ENCODE peak calls at places on chromosomes 2 and 18, in six cellular contexts. A is GM12891, S is GM19239, I is GM03348, L is T follicular helper cell, R is dorsolateral prefrontal cortex. G is an unnamed sample.

GRCh38 chr2:2256011-2256410 is 75.1 kb downstream of the MYT1L start:
- DNase-seq in R (no peak), A (no peak), S (no peak), L (no peak), I (no peak), G (no peak)

GRCh38 chr2:159200498-159200897 is 86.0 kb downstream of the WDSUB1 start:
- DNase-seq in I (no peak), S (no peak), R (no peak), L (no peak), A (no peak), G (no peak)

GRCh38 chr18:3703732-3704176 is 253.8 kb downstream of the TGIF1 start:
- DNase-seq in L (no peak), R (peak), A (no peak), S (peak), I (peak), G (no peak)

GRCh38 chr18:63741769-63742168 is 33.4 kb upstream of the SERPINB7 start:
- DNase-seq in I (peak), R (no peak), S (no peak), A (no peak), L (no peak), G (no peak)

GRCh38 chr2:124001681-124002080 is 23.4 kb upstream of the CNTNAP5 start:
- DNase-seq in R (no peak), I (no peak), A (no peak), L (no peak), S (no peak), G (no peak)

GRCh38 chr2:197255550-197255949 is 55.0 kb downstream of the ANKRD44 start:
- DNase-seq in L (peak), A (peak), R (peak), I (peak), S (peak), G (peak)

GRCh38 chr2:8125741-8126691 is 555.8 kb upstream of the ID2 start:
- DNase-seq in A (no peak), S (no peak), R (no peak), I (no peak), L (no peak), G (no peak)

GRCh38 chr2:10970666-10971065 is 58.9 kb downstream of the KCNF1 start:
- DNase-seq in L (no peak), S (no peak), R (no peak), I (no peak), A (no peak), G (no peak)

GRCh38 chr2:134625311-134625710 is 93.5 kb downstream of the TMEM163 start:
- DNase-seq in I (no peak), L (no peak), R (no peak), A (no peak), S (no peak), G (no peak)

GRCh38 chr2:12960671-12961070 is 243.9 kb downstream of the TRIB2 start:
- DNase-seq in I (no peak), R (no peak), L (no peak), S (no peak), A (no peak), G (no peak)

GRCh38 chr2:172455121-172455515 is 27.7 kb downstream of the ITGA6 start:
- DNase-seq in S (no peak), R (no peak), I (no peak), A (no peak), L (no peak), G (no peak)

GRCh38 chr2:191571163-191571769 is 106.7 kb upstream of the NABP1 start:
- DNase-seq in L (no peak), S (no peak), R (no peak), A (no peak), I (peak), G (no peak)

GRCh38 chr18:79564441-79564840 is 115.2 kb upstream of the CTDP1 start:
- DNase-seq in A (no peak), I (no peak), L (no peak), S (no peak), R (no peak), G (no peak)

GRCh38 chr2:64105676-64106461 is 38.4 kb downstream of the PELI1 start:
- DNase-seq in L (no peak), R (no peak), A (no peak), S (no peak), I (no peak), G (no peak)

GRCh38 chr2:18771212-18771611 is 181.8 kb upstream of the NT5C1B start:
- DNase-seq in R (no peak), A (no peak), I (no peak), S (no peak), L (no peak), G (no peak)

GRCh38 chr2:155310589-155310988 is 612.1 kb downstream of the KCNJ3 start:
- DNase-seq in R (no peak), A (no peak), S (no peak), L (no peak), I (peak), G (no peak)

GRCh38 chr2:20514596-20515269 is 67.9 kb downstream of the RHOB start:
- DNase-seq in A (no peak), R (no peak), S (no peak), L (no peak), I (peak), G (no peak)

GRCh38 chr2:190210471-190210870 is 109.2 kb downstream of the HIBCH start:
- DNase-seq in S (no peak), R (no peak), I (no peak), L (no peak), A (no peak), G (no peak)

GRCh38 chr2:183242937-183243336 is 118.7 kb downstream of the NUP35 start:
- DNase-seq in A (no peak), S (no peak), L (no peak), R (no peak), I (no peak), G (no peak)

GRCh38 chr18:58761970-58762780 is 90.9 kb downstream of the MALT1 start:
- DNase-seq in S (no peak), R (no peak), L (no peak), I (no peak), A (no peak), G (no peak)

GRCh38 chr2:121705958-121706357 is 30.7 kb downstream of the NIFK start:
- DNase-seq in R (no peak), L (no peak), S (no peak), I (no peak), A (no peak), G (no peak)

GRCh38 chr2:54107903-54108615 is 7.4 kb upstream of the ACYP2 start:
- DNase-seq in S (no peak), A (no peak), I (no peak), R (peak), L (no peak), G (no peak)

GRCh38 chr2:195304310-195304709 is 352.7 kb upstream of the SLC39A10 start:
- DNase-seq in I (no peak), R (no peak), A (no peak), L (no peak), S (no peak), G (no peak)

GRCh38 chr2:122070241-122070731 is 314.8 kb downstream of the TSN start:
- DNase-seq in A (no peak), R (no peak), L (no peak), I (peak), S (no peak), G (no peak)

GRCh38 chr2:1207962-1208510 is 205.2 kb upstream of the TPO start:
- DNase-seq in L (no peak), A (no peak), R (no peak), S (no peak), I (no peak), G (no peak)

GRCh38 chr2:176188969-176189665 is 649 bp downstream of the HOXD1 start:
- DNase-seq in A (no peak), R (no peak), I (peak), S (no peak), L (no peak), G (no peak)

GRCh38 chr18:59917422-59917821 is 17.6 kb downstream of the PMAIP1 start:
- DNase-seq in A (no peak), S (no peak), R (no peak), L (no peak), I (peak), G (no peak)

GRCh38 chr2:227164745-227165350 is 424 bp downstream of the COL4A3 start:
- DNase-seq in I (peak), R (no peak), S (peak), A (peak), L (no peak), G (no peak)

GRCh38 chr2:9092383-9093282 is 89.1 kb upstream of the MBOAT2 start:
- DNase-seq in S (peak), A (no peak), R (no peak), I (no peak), L (no peak), G (no peak)

GRCh38 chr18:41613210-41613609 is 341.8 kb upstream of the PIK3C3 start:
- DNase-seq in R (no peak), I (no peak), A (no peak), L (no peak), S (no peak), G (no peak)

GRCh38 chr2:157627594-157628281 is 926 bp downstream of the ACVR1C start:
- DNase-seq in L (peak), I (peak), S (no peak), A (no peak), R (peak), G (peak)

G was measured in activated T-cell treated with anti-CD3 and anti-CD28 coated beads for 1 hour.